ENCODE peak calls at places on chromosome 1, in nine cellular contexts. V is keratinocyte, C is cardiac fibroblast, X is BE2C, W is stomach, U is foreskin fibroblast, A is WERI-Rb-1, D is fibroblast of villous mesenchyme, F is astrocyte of the spinal cord. Q is an unnamed sample.

GRCh38 chr1:43286533-43286932 is 1.2 kb upstream of the C1orf210 start:
- DNase-seq in V (no peak), C (no peak), X (no peak), W (no peak), U (no peak), A (no peak), D (no peak), F (no peak), Q (no peak)

GRCh38 chr1:219659005-219659632 is 46.2 kb upstream of the ZC3H11B start:
- DNase-seq in V (no peak), C (peak), X (no peak), W (no peak), U (no peak), A (no peak), D (no peak), F (no peak), Q (no peak)

GRCh38 chr1:222833484-222833883 is 18.6 kb downstream of the DISP1 start:
- DNase-seq in V (no peak), C (no peak), X (no peak), W (no peak), U (no peak), A (no peak), D (no peak), F (no peak), Q (no peak)

GRCh38 chr1:159141584-159142518 is 29.6 kb upstream of the CADM3 start:
- DNase-seq in V (no peak), C (peak), X (peak), W (no peak), U (peak), A (no peak), D (peak), F (peak), Q (peak)

GRCh38 chr1:109716570-109717090 is 4.6 kb downstream of the GSTM5 start:
- DNase-seq in V (no peak), C (peak), X (no peak), W (no peak), U (no peak), A (no peak), D (no peak), F (no peak), Q (no peak)

GRCh38 chr1:61605607-61606321 is 119.2 kb downstream of the TM2D1 start:
- DNase-seq in V (no peak), C (peak), X (no peak), W (no peak), U (peak), A (no peak), D (no peak), F (peak), Q (peak)

GRCh38 chr1:50681931-50682330 is 258.7 kb upstream of the DMRTA2 start:
- DNase-seq in V (no peak), C (no peak), X (no peak), W (no peak), U (peak), A (no peak), D (no peak), F (no peak), Q (peak)

GRCh38 chr1:37691497-37692077 is 729 bp upstream of the CDCA8 start:
- DNase-seq in V (no peak), C (peak), X (peak), W (peak), U (peak), A (peak), D (peak), F (peak), Q (peak)

GRCh38 chr1:25958475-25958874 is 39.4 kb downstream of the PAFAH2 start:
- DNase-seq in V (no peak), C (peak), X (no peak), W (no peak), U (peak), A (no peak), D (peak), F (peak), Q (peak)

GRCh38 chr1:94529416-94529815 is 12.1 kb downstream of the F3 start:
- DNase-seq in V (no peak), C (no peak), X (no peak), W (no peak), U (no peak), A (no peak), D (peak), F (no peak), Q (no peak)

GRCh38 chr1:94528826-94529225 is 12.7 kb downstream of the F3 start:
- DNase-seq in V (no peak), C (no peak), X (no peak), W (no peak), U (no peak), A (no peak), D (peak), F (no peak), Q (no peak)

GRCh38 chr1:94531664-94532063 is 9.9 kb downstream of the F3 start:
- DNase-seq in V (no peak), C (no peak), X (no peak), W (no peak), U (no peak), A (no peak), D (peak), F (no peak), Q (no peak)

GRCh38 chr1:94530373-94530878 is 11.1 kb downstream of the F3 start:
- DNase-seq in V (no peak), C (no peak), X (no peak), W (no peak), U (no peak), A (no peak), D (peak), F (no peak), Q (peak)

DNA sequence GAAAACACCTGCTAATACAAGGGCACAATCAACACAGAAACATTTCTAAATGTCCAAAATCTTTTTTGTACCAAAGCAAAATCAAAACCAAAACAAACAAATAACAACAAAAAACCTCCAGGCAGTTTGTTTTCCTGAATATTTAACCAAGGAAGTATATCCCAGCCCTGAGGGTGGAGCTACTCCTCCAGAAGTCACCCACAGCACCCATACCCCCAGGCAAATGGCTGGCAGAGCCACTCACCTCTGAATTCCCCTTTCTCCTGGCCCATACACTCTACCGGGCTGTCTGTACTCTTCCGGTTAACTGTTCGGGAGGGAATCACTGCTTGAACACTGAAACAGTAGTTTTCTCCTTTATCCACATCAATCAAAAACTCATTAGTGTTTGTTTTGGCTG is 9.5 kb downstream of the F3 start:
- DNase-seq in V (no peak), C (no peak), X (peak), W (no peak), U (peak), A (peak), D (peak), F (no peak), Q (no peak)
- TF ChIP-seq CTCF in V (no peak), C (no peak), X (no peak), W (no peak), U (no peak), A (peak), D (no peak), F (no peak), Q (peak)

GRCh38 chr1:182952677-182953444 is at the start of gene SHCBP1L:
- DNase-seq in V (no peak), C (no peak), X (no peak), W (no peak), U (no peak), A (no peak), D (no peak), F (no peak), Q (no peak)
- H3K4me3 ChIP-seq in V (peak), C (peak), X (no peak), W (peak), U (peak), A (no peak), D (no peak), F (no peak), Q (peak)

GRCh38 chr1:29835486-29836273 is 599.4 kb downstream of the PTPRU start:
- DNase-seq in V (no peak), C (no peak), X (no peak), W (no peak), U (no peak), A (no peak), D (no peak), F (no peak), Q (no peak)
- TF ChIP-seq CTCF in V (no peak), C (no peak), X (no peak), W (no peak), U (no peak), A (no peak), D (no peak), F (no peak), Q (no peak)

GRCh38 chr1:107804134-107804533 is 160.8 kb downstream of the VAV3 start:
- DNase-seq in V (no peak), C (no peak), X (no peak), W (no peak), U (no peak), A (no peak), D (no peak), F (no peak), Q (no peak)
- H3K4me3 ChIP-seq in V (no peak), C (no peak), X (no peak), W (no peak), U (no peak), A (no peak), D (no peak), F (no peak), Q (no peak)

GRCh38 chr1:94456736-94457135 is 38.5 kb downstream of the ABCD3 start:
- DNase-seq in V (no peak), C (no peak), X (no peak), W (no peak), U (peak), A (no peak), D (no peak), F (no peak), Q (no peak)
- TF ChIP-seq CTCF in V (no peak), C (no peak), X (no peak), W (no peak), U (no peak), A (no peak), D (no peak), F (no peak), Q (no peak)

GRCh38 chr1:168613689-168614655 is 37.6 kb downstream of the XCL1 start:
- DNase-seq in V (no peak), C (peak), X (peak), W (no peak), U (peak), A (peak), D (peak), F (no peak), Q (peak)
- H3K4me3 ChIP-seq in V (no peak), C (no peak), X (peak), W (no peak), U (no peak), A (no peak), D (no peak), F (no peak), Q (no peak)

DNA sequence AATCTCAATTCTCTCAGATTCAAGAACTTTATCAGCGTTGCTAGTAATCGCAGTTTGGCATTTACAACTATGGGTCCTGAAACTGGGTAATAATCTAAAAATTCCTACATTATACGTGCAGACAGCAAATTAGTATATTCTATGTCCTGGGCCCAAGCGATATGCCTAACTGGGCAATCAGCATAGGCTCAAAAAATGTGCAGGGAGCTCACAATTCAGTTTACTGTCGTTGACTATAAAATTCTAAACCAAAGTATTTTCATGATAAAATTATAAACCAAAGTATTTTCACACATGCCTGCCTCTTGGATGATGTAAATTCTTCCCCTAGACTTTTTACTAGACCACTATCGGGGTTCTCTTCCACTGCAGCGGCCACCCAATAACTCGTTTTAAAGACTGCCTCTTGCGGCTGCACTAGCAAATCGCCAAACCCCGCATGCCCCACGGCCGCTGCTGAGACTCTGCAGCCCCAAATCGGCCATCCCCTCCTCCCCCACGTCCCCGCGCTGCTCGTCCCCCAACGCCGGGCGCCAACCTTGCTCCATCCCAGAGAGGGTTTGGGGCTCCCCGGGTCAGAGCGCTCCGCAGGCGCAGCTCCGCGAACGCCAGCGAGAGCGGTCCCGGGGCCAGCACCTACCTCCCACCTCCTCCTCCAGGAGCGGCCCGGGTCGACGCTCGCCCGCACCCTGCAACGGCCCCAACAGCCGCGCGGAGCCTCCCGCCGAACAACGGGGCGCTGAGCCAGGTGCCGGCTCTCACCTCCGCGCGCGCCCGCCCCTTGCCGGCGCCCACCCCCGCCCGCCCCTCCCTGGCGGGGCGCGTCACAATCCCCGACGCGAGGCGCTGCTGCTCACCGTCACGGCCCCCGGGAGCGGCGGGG is 506 bp downstream of the SSX2IP start:
- DNase-seq in V (no peak), C (peak), X (peak), W (peak), U (peak), A (peak), D (peak), F (peak), Q (peak)
- TF ChIP-seq CTCF in V (peak), C (peak), X (peak), W (peak), U (no peak), A (peak), D (peak), F (peak), Q (peak)

DNA sequence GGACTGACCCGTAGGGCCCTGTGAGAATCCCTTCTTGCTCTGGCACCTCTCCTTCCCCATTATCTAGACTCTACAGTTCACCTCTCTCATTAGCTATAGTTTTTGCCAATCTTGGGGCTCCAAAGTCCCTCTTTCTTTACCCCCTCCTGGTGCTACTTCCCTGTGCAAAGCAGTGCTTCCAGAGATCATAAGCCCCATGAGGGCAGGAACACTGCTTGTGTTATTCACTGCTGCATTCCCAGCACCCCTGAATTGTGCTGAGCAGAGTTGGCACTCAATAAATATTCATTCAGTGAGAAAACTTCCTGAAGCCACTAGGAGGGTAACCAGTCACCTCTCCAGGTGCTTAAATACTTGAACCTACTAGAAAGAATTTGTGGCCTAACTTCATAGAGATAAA is 2.1 kb upstream of the H3-3A start:
- DNase-seq in V (no peak), C (no peak), X (no peak), W (no peak), U (no peak), A (no peak), D (no peak), F (no peak), Q (no peak)
- H3K4me3 ChIP-seq in V (no peak), C (no peak), X (no peak), W (no peak), U (no peak), A (no peak), D (no peak), F (no peak), Q (no peak)

Q was measured in AG10803.